ENCODE peak calls at places on chromosomes 6 and 20, in nine cellular contexts. A is dorsolateral prefrontal cortex, V is SJCRH30, H is GM23248, L is fibroblast of the aortic adventitia, P is neural progenitor cell, E is cardiac fibroblast, T is esophagus squamous epithelium, Y is IMR-90. S is an unnamed sample.

GRCh38 chr6:3431994-3432393 is 24.9 kb downstream of the SLC22A23 start:
- DNase-seq in V (no peak), A (no peak), H (no peak), T (no peak), L (no peak), Y (no peak), E (no peak), P (no peak), S (no peak)

GRCh38 chr20:1536893-1537730 is 20.4 kb downstream of the SIRPD start:
- DNase-seq in E (no peak), L (no peak), T (no peak), P (no peak), A (no peak), Y (no peak), H (no peak), V (no peak), S (no peak)

GRCh38 chr20:61608275-61609085 is 356.4 kb downstream of the CDH4 start:
- DNase-seq in Y (peak; percentile 31), V (peak; percentile 47), T (no peak), P (peak; percentile 86), H (peak; percentile 34), A (no peak), E (no peak), L (no peak), S (peak; percentile 10)

GRCh38 chr6:87968435-87969278 is 79.0 kb upstream of the SPACA1 start:
- DNase-seq in V (no peak), P (peak; percentile 47), A (peak; percentile 34), H (peak; percentile 30), Y (no peak), T (no peak), E (peak; percentile 12), L (peak; percentile 4), S (peak; percentile 3)

GRCh38 chr6:109055771-109056235 is 38.8 kb downstream of the SESN1 start:
- DNase-seq in H (peak; percentile 78), V (no peak), Y (peak; percentile 41), A (no peak), L (peak; percentile 72), P (no peak), E (peak; percentile 61), T (no peak), S (peak; percentile 67)

GRCh38 chr20:25739615-25740320 is 43.1 kb upstream of the ZNF337 start:
- DNase-seq in H (no peak), V (no peak), A (no peak), L (no peak), P (no peak), T (no peak), Y (peak; percentile 5), E (peak; percentile 0), S (peak; percentile 2)

GRCh38 chr6:21739838-21740237 is 146.3 kb downstream of the SOX4 start:
- DNase-seq in H (no peak), A (no peak), T (no peak), V (no peak), E (no peak), Y (no peak), P (peak; percentile 68), L (no peak), S (no peak)

GRCh38 chr6:147005499-147005898 is 198.7 kb upstream of the STXBP5 start:
- DNase-seq in L (no peak), Y (no peak), T (no peak), H (no peak), V (no peak), E (no peak), A (no peak), P (no peak), S (no peak)

GRCh38 chr6:9252784-9253183 is 817.4 kb upstream of the SLC35B3 start:
- DNase-seq in P (peak; percentile 57), H (no peak), L (no peak), E (no peak), Y (no peak), T (no peak), A (no peak), V (peak; percentile 6), S (no peak)

GRCh38 chr6:28401172-28401571 is 1.6 kb upstream of the ZSCAN12 start:
- DNase-seq in E (no peak), T (no peak), A (no peak), V (no peak), H (peak; percentile 41), P (no peak), Y (peak; percentile 42), L (peak; percentile 25), S (peak; percentile 40)

GRCh38 chr6:170160031-170160627 is 130.7 kb downstream of the DLL1 start:
- DNase-seq in H (no peak), L (no peak), A (no peak), V (no peak), Y (no peak), P (no peak), E (no peak), T (no peak), S (no peak)

GRCh38 chr6:127302728-127303675 is 36.3 kb downstream of the RNF146 start:
- DNase-seq in A (no peak), P (peak; percentile 25), E (peak; percentile 65), T (no peak), L (peak; percentile 72), V (peak; percentile 7), H (peak; percentile 72), Y (peak; percentile 48), S (peak; percentile 72)

GRCh38 chr6:117449549-117450439 is 24.1 kb upstream of the ROS1 start:
- DNase-seq in H (peak; percentile 82), V (peak; percentile 70), A (peak; percentile 53), P (peak; percentile 77), Y (peak; percentile 83), T (no peak), E (peak; percentile 89), L (peak; percentile 93), S (peak; percentile 91)

GRCh38 chr6:132236744-132237143 is 164.5 kb downstream of the MOXD1 start:
- DNase-seq in E (no peak), Y (peak; percentile 51), T (no peak), H (peak; percentile 72), L (no peak), V (no peak), P (peak; percentile 69), A (no peak), S (no peak)

GRCh38 chr6:136463796-136464542 is 86.3 kb downstream of the MAP7 start:
- DNase-seq in H (no peak), L (no peak), E (no peak), V (no peak), P (no peak), Y (no peak), A (no peak), T (no peak), S (no peak)

GRCh38 chr6:136466789-136467585 is 83.2 kb downstream of the MAP7 start:
- DNase-seq in Y (no peak), L (no peak), H (no peak), A (no peak), E (no peak), V (no peak), P (peak; percentile 75), T (no peak), S (no peak)

GRCh38 chr6:136468711-136469110 is 81.5 kb downstream of the MAP7 start:
- DNase-seq in E (no peak), H (no peak), Y (no peak), T (no peak), L (no peak), A (peak; percentile 79), P (no peak), V (no peak), S (no peak)

GRCh38 chr6:136465766-136466303 is 84.4 kb downstream of the MAP7 start:
- DNase-seq in Y (peak; percentile 22), L (no peak), E (no peak), V (no peak), P (no peak), T (no peak), H (peak; percentile 43), A (no peak), S (no peak)

GRCh38 chr6:136464874-136465273 is 85.3 kb downstream of the MAP7 start:
- DNase-seq in L (no peak), V (no peak), E (no peak), H (no peak), P (no peak), A (peak; percentile 37), T (no peak), Y (no peak), S (no peak)
- H3K4me3 ChIP-seq in L (no peak overlapping the region), V (no peak overlapping the region), E (no peak overlapping the region), H (no peak overlapping the region), P (no peak overlapping the region), A (no peak overlapping the region), T (no peak overlapping the region), Y (no peak overlapping the region), S (no peak overlapping the region)

GRCh38 chr20:20710847-20711315 is 1.6 kb downstream of the RALGAPA2 start:
- DNase-seq in E (no peak), H (no peak), Y (no peak), L (no peak), T (no peak), A (no peak), V (no peak), P (no peak), S (no peak)
- H3K4me3 ChIP-seq in E (no peak overlapping the region), H (no peak overlapping the region), Y (no peak overlapping the region), L (no peak overlapping the region), T (peak overlapping the region; percentile 79), A (peak overlapping the region; percentile 92), V (no peak overlapping the region), P (peak overlapping the region; percentile 99), S (no peak overlapping the region)

DNA sequence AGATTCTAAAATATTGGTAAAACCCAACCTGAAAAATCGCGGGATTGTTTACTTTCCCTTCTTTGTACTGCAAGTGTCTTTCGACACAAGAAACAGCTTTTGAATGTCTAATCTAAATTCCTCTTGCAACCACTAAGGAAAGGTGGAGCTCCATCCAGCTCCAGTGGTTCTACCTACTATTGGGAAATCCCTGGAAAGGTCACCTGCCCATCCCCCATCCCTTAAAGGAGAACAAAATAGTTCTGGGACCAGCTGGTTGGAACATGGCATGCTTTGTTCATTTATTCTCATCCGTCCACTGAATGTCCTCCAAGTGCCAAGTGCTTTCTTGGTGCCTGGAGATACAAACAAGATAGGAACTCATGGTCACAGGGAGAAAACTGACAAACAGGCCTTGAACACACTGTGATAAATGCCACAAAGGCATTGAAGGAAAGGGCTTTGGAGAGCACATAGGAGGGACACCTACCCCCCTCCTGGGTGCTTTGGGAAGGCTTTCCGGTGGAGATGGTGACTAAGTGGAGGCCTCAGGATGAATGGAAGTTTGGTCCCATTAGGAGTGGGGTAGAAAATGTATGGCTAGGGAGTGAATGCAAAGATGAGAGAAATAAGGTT is 2.3 kb upstream of the CITED2 start:
- DNase-seq in A (peak; percentile 13), Y (peak; percentile 41), H (peak; percentile 49), E (peak; percentile 87), T (no peak), V (no peak), L (peak; percentile 79), P (peak; percentile 26), S (peak; percentile 75)
- H3K4me3 ChIP-seq in A (peak overlapping the region; percentile 91), Y (no peak overlapping the region), H (peak overlapping the region; percentile 97), E (peak overlapping the region; percentile 55), T (peak overlapping the region; percentile 93), V (no peak overlapping the region), L (peak overlapping the region; percentile 82), P (peak overlapping the region; percentile 96), S (peak overlapping the region; percentile 99)

DNA sequence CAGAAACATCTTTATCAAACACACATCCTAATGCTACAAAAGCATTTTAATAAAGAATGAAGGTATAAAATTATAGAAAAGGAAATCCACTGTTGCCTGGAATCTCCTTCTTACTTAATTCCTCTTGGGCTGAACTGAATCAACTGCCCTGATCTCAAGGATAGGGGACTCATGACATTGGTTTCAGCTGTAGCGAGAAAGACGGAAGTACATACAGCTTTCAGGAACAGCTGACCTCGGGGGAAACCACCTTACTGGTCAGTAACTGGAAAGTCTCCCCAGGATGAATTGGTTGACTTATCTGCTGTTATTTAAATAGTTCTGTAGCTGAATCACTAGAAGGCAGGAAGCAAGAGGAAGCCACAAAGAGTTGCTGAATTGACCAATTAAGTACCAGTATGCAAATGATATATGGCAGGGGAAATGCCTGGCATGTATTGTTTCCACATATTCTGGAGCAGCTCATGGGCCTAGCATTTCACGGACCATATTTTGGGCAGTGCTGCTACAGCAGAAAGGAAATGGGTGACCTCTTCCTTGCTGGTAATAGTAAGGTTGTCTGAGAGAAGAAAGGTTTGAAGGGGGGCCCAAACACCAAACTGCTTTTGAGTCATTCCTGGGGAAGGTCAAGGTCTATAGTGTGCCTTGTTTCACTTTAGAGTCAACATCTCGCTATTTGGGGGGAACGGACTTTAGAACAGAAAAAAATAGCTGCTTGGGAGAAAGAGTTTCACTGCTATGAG is 43.7 kb upstream of the MAP7 start:
- DNase-seq in P (no peak), Y (peak; percentile 100), T (peak; percentile 26), E (peak; percentile 97), V (peak; percentile 34), H (peak; percentile 96), A (peak; percentile 14), L (peak; percentile 98), S (peak; percentile 99)
- H3K4me3 ChIP-seq in P (no peak overlapping the region), Y (peak overlapping the region; percentile 0), T (no peak overlapping the region), E (no peak overlapping the region), V (no peak overlapping the region), H (peak overlapping the region; percentile 50), A (no peak overlapping the region), L (no peak overlapping the region), S (no peak overlapping the region)